ENCODE peak calls at places on chromosomes 7 and 10, in eight cellular contexts. One of them, this sample, is unnamed.

GRCh38 chr7:99733448-99733847 is 1.5 kb downstream of the CYP3A7 start:
- DNase-seq in cardiac muscle cell: no peak
- DNase-seq in lower leg skin: no peak
- DNase-seq in left lung: no peak
- DNase-seq in colonic mucosa: no peak
- DNase-seq in HFF-Myc: no peak
- DNase-seq in cardiac fibroblast: peak
- DNase-seq in BJ: no peak
- DNase-seq in this sample: no peak

GRCh38 chr10:107473221-107473620 is 308.7 kb upstream of the SORCS1 start:
- DNase-seq in cardiac muscle cell: no peak
- DNase-seq in lower leg skin: no peak
- DNase-seq in left lung: no peak
- DNase-seq in colonic mucosa: no peak
- DNase-seq in HFF-Myc: no peak
- DNase-seq in cardiac fibroblast: no peak
- DNase-seq in BJ: no peak
- DNase-seq in this sample: no peak

GRCh38 chr10:15230257-15230656 is 61.8 kb upstream of the NMT2 start:
- DNase-seq in cardiac muscle cell: no peak
- DNase-seq in lower leg skin: no peak
- DNase-seq in left lung: no peak
- DNase-seq in colonic mucosa: no peak
- DNase-seq in HFF-Myc: no peak
- DNase-seq in cardiac fibroblast: no peak
- DNase-seq in BJ: no peak
- DNase-seq in this sample: no peak

GRCh38 chr7:73919694-73920375 is 58.9 kb downstream of the TMEM270 start:
- DNase-seq in cardiac muscle cell: no peak
- DNase-seq in lower leg skin: no peak
- DNase-seq in left lung: no peak
- DNase-seq in colonic mucosa: no peak
- DNase-seq in HFF-Myc: no peak
- DNase-seq in cardiac fibroblast: no peak
- DNase-seq in BJ: no peak
- DNase-seq in this sample: no peak

GRCh38 chr10:28890121-28890950 is 213.0 kb downstream of the BAMBI start:
- DNase-seq in cardiac muscle cell: no peak
- DNase-seq in lower leg skin: no peak
- DNase-seq in left lung: no peak
- DNase-seq in colonic mucosa: no peak
- DNase-seq in HFF-Myc: no peak
- DNase-seq in cardiac fibroblast: no peak
- DNase-seq in BJ: no peak
- DNase-seq in this sample: no peak

GRCh38 chr10:78630944-78631838 is 437.6 kb upstream of the ZMIZ1 start:
- DNase-seq in cardiac muscle cell: no peak
- DNase-seq in lower leg skin: no peak
- DNase-seq in left lung: no peak
- DNase-seq in colonic mucosa: no peak
- DNase-seq in HFF-Myc: no peak
- DNase-seq in cardiac fibroblast: peak
- DNase-seq in BJ: no peak
- DNase-seq in this sample: no peak

GRCh38 chr10:122342293-122343134 is 32.0 kb upstream of the PLEKHA1 start:
- DNase-seq in cardiac muscle cell: peak
- DNase-seq in lower leg skin: no peak
- DNase-seq in left lung: no peak
- DNase-seq in colonic mucosa: peak
- DNase-seq in HFF-Myc: peak
- DNase-seq in cardiac fibroblast: peak
- DNase-seq in BJ: peak
- DNase-seq in this sample: no peak

GRCh38 chr10:46077141-46077554 is 31.1 kb upstream of the MSMB start:
- DNase-seq in cardiac muscle cell: peak
- DNase-seq in lower leg skin: no peak
- DNase-seq in left lung: no peak
- DNase-seq in colonic mucosa: no peak
- DNase-seq in HFF-Myc: no peak
- DNase-seq in cardiac fibroblast: no peak
- DNase-seq in BJ: no peak
- DNase-seq in this sample: no peak

GRCh38 chr7:5872326-5872725 is 8.3 kb upstream of the OCM start:
- DNase-seq in cardiac muscle cell: peak
- DNase-seq in lower leg skin: no peak
- DNase-seq in left lung: no peak
- DNase-seq in colonic mucosa: no peak
- DNase-seq in HFF-Myc: no peak
- DNase-seq in cardiac fibroblast: peak
- DNase-seq in BJ: no peak
- DNase-seq in this sample: no peak

GRCh38 chr7:122056977-122057376 is 87.1 kb downstream of the AASS start:
- DNase-seq in cardiac muscle cell: peak
- DNase-seq in lower leg skin: no peak
- DNase-seq in left lung: no peak
- DNase-seq in colonic mucosa: no peak
- DNase-seq in HFF-Myc: no peak
- DNase-seq in cardiac fibroblast: peak
- DNase-seq in BJ: no peak
- DNase-seq in this sample: no peak

GRCh38 chr7:117269417-117269816 is 53.4 kb downstream of the WNT2 start:
- DNase-seq in cardiac muscle cell: peak
- DNase-seq in lower leg skin: no peak
- DNase-seq in left lung: no peak
- DNase-seq in colonic mucosa: no peak
- DNase-seq in HFF-Myc: peak
- DNase-seq in cardiac fibroblast: peak
- DNase-seq in BJ: peak
- DNase-seq in this sample: no peak

GRCh38 chr10:30170814-30171213 is 111.4 kb upstream of the JCAD start:
- DNase-seq in cardiac muscle cell: peak
- DNase-seq in lower leg skin: no peak
- DNase-seq in left lung: no peak
- DNase-seq in colonic mucosa: no peak
- DNase-seq in HFF-Myc: no peak
- DNase-seq in cardiac fibroblast: peak
- DNase-seq in BJ: no peak
- DNase-seq in this sample: peak

GRCh38 chr10:31936933-31937332 is 8.3 kb upstream of the ARHGAP12 start:
- DNase-seq in cardiac muscle cell: no peak
- DNase-seq in lower leg skin: no peak
- DNase-seq in left lung: no peak
- DNase-seq in colonic mucosa: no peak
- DNase-seq in HFF-Myc: no peak
- DNase-seq in cardiac fibroblast: peak
- DNase-seq in BJ: no peak
- DNase-seq in this sample: no peak

GRCh38 chr10:30917790-30918189 is 113.9 kb downstream of the ZNF438 start:
- DNase-seq in cardiac muscle cell: no peak
- DNase-seq in lower leg skin: no peak
- DNase-seq in left lung: no peak
- DNase-seq in colonic mucosa: no peak
- DNase-seq in HFF-Myc: no peak
- DNase-seq in cardiac fibroblast: peak
- DNase-seq in BJ: no peak
- DNase-seq in this sample: no peak

GRCh38 chr10:78301891-78302738 is 268.5 kb downstream of the RPS24 start:
- DNase-seq in cardiac muscle cell: no peak
- DNase-seq in lower leg skin: no peak
- DNase-seq in left lung: no peak
- DNase-seq in colonic mucosa: peak
- DNase-seq in HFF-Myc: no peak
- DNase-seq in cardiac fibroblast: no peak
- DNase-seq in BJ: no peak
- DNase-seq in this sample: no peak

GRCh38 chr7:1567893-1568292 is 1.9 kb downstream of the PSMG3 start:
- DNase-seq in cardiac muscle cell: no peak
- DNase-seq in lower leg skin: peak
- DNase-seq in left lung: no peak
- DNase-seq in colonic mucosa: no peak
- DNase-seq in HFF-Myc: no peak
- DNase-seq in cardiac fibroblast: peak
- DNase-seq in BJ: no peak
- DNase-seq in this sample: no peak

GRCh38 chr7:94061316-94061715 is 57.2 kb upstream of the BET1 start:
- DNase-seq in cardiac muscle cell: no peak
- DNase-seq in lower leg skin: no peak
- DNase-seq in left lung: no peak
- DNase-seq in colonic mucosa: no peak
- DNase-seq in HFF-Myc: no peak
- DNase-seq in cardiac fibroblast: no peak
- DNase-seq in BJ: no peak
- DNase-seq in this sample: no peak

GRCh38 chr7:94062372-94062771 is 58.2 kb upstream of the BET1 start:
- DNase-seq in cardiac muscle cell: peak
- DNase-seq in lower leg skin: no peak
- DNase-seq in left lung: no peak
- DNase-seq in colonic mucosa: no peak
- DNase-seq in HFF-Myc: no peak
- DNase-seq in cardiac fibroblast: peak
- DNase-seq in BJ: no peak
- DNase-seq in this sample: no peak

GRCh38 chr7:94067506-94067905 is 63.4 kb upstream of the BET1 start:
- DNase-seq in cardiac muscle cell: no peak
- DNase-seq in lower leg skin: no peak
- DNase-seq in left lung: no peak
- DNase-seq in colonic mucosa: no peak
- DNase-seq in HFF-Myc: no peak
- DNase-seq in cardiac fibroblast: peak
- DNase-seq in BJ: no peak
- DNase-seq in this sample: no peak

GRCh38 chr7:94067047-94067446 is 62.9 kb upstream of the BET1 start:
- DNase-seq in cardiac muscle cell: no peak
- DNase-seq in lower leg skin: no peak
- DNase-seq in left lung: no peak
- DNase-seq in colonic mucosa: no peak
- DNase-seq in HFF-Myc: no peak
- DNase-seq in cardiac fibroblast: no peak
- DNase-seq in BJ: no peak
- DNase-seq in this sample: no peak

DNA sequence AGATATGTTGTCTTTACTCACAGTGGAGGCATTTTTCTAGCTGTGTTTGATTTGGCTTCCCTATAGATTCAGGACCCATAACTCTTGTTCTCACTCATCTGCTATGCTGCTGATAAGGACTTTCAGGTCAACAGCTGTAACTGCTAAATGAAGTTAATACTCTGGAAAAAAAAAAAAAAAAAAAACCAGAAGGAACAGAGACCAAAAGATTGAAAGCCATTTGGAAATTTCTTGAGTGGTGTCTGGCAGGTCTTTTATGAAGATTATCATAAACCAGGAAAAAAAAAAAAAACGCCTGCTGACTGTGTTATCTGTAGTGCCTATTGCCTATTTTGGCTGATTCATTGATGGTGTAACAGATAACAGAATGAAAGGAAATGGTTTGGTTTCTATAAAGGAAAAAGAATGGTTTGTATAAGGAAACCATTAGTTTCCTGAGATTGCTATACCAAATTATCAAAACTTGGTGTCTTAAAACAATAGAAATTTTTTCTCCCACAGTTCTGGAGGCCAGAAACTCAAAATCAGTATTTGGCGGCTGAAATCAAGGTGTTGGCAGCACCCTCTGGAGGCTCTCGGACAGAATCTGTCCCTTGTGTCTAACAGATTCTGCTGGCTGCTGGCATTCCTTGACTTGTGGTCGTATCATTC is 60.5 kb upstream of the BET1 start:
- DNase-seq in cardiac muscle cell: peak
- DNase-seq in lower leg skin: no peak
- DNase-seq in left lung: no peak
- DNase-seq in colonic mucosa: no peak
- DNase-seq in HFF-Myc: no peak
- DNase-seq in cardiac fibroblast: peak
- DNase-seq in BJ: no peak
- DNase-seq in this sample: no peak
- TF ChIP-seq CTCF in cardiac muscle cell: no peak
- TF ChIP-seq CTCF in lower leg skin: no peak
- TF ChIP-seq CTCF in left lung: no peak
- TF ChIP-seq CTCF in colonic mucosa: no peak
- TF ChIP-seq CTCF in HFF-Myc: no peak
- TF ChIP-seq CTCF in cardiac fibroblast: no peak
- TF ChIP-seq CTCF in BJ: no peak
- TF ChIP-seq CTCF in this sample: no peak

GRCh38 chr10:133388973-133389818 is 4.8 kb upstream of the MTG1 start:
- DNase-seq in cardiac muscle cell: no peak
- DNase-seq in lower leg skin: no peak
- DNase-seq in left lung: no peak
- DNase-seq in colonic mucosa: no peak
- DNase-seq in HFF-Myc: no peak
- DNase-seq in cardiac fibroblast: no peak
- DNase-seq in BJ: no peak
- DNase-seq in this sample: no peak
- H3K4me3 ChIP-seq in cardiac muscle cell: no peak
- H3K4me3 ChIP-seq in lower leg skin: no peak
- H3K4me3 ChIP-seq in left lung: no peak
- H3K4me3 ChIP-seq in colonic mucosa: peak
- H3K4me3 ChIP-seq in HFF-Myc: no peak
- H3K4me3 ChIP-seq in cardiac fibroblast: no peak
- H3K4me3 ChIP-seq in BJ: no peak
- H3K4me3 ChIP-seq in this sample: no peak

GRCh38 chr10:124296121-124296812 is 122.5 kb downstream of the OAT start:
- DNase-seq in cardiac muscle cell: peak
- DNase-seq in lower leg skin: no peak
- DNase-seq in left lung: no peak
- DNase-seq in colonic mucosa: no peak
- DNase-seq in HFF-Myc: peak
- DNase-seq in cardiac fibroblast: no peak
- DNase-seq in BJ: peak
- DNase-seq in this sample: no peak
- TF ChIP-seq CTCF in cardiac muscle cell: no peak
- TF ChIP-seq CTCF in lower leg skin: no peak
- TF ChIP-seq CTCF in left lung: no peak
- TF ChIP-seq CTCF in colonic mucosa: no peak
- TF ChIP-seq CTCF in HFF-Myc: peak
- TF ChIP-seq CTCF in cardiac fibroblast: no peak
- TF ChIP-seq CTCF in BJ: peak
- TF ChIP-seq CTCF in this sample: no peak

GRCh38 chr10:2994562-2994961 is 72.8 kb upstream of the PFKP start:
- DNase-seq in cardiac muscle cell: no peak
- DNase-seq in lower leg skin: no peak
- DNase-seq in left lung: no peak
- DNase-seq in colonic mucosa: no peak
- DNase-seq in HFF-Myc: peak
- DNase-seq in cardiac fibroblast: no peak
- DNase-seq in BJ: no peak
- DNase-seq in this sample: no peak
- H3K4me3 ChIP-seq in cardiac muscle cell: no peak
- H3K4me3 ChIP-seq in lower leg skin: no peak
- H3K4me3 ChIP-seq in left lung: no peak
- H3K4me3 ChIP-seq in colonic mucosa: no peak
- H3K4me3 ChIP-seq in HFF-Myc: no peak
- H3K4me3 ChIP-seq in cardiac fibroblast: no peak
- H3K4me3 ChIP-seq in BJ: no peak
- H3K4me3 ChIP-seq in this sample: no peak

This sample was measured in retinal pigment epithelial cell.